ENCODE peak calls at places on chromosomes 11 and 22, in seven cellular contexts. K, T, H, M, W, N and D are unnamed samples.
A peak's percentile ranks its signal among the peaks of the same experiment; 100 is the strongest.

GRCh38 chr22:47623740-47624103 is 861.3 kb downstream of the TBC1D22A start:
- DNase-seq in K (no peak), T (peak; percentile 33), H (no peak), M (no peak), W (no peak), N (no peak), D (no peak)

GRCh38 chr22:28425211-28425610 is 254.4 kb downstream of the TTC28 start:
- DNase-seq in K (no peak), T (no peak), H (no peak), M (no peak), W (no peak), N (no peak), D (no peak)

GRCh38 chr22:44719586-44720368 is 17.8 kb downstream of the PRR5 start:
- DNase-seq in K (no peak), T (no peak), H (no peak), M (no peak), W (peak; percentile 78), N (no peak), D (no peak)

GRCh38 chr11:19977941-19978340 is 182.3 kb downstream of the DBX1 start:
- DNase-seq in K (no peak), T (no peak), H (no peak), M (no peak), W (no peak), N (no peak), D (no peak)

GRCh38 chr22:49417833-49418232 is 409.8 kb downstream of the BRD1 start:
- DNase-seq in K (no peak), T (no peak), H (no peak), M (no peak), W (no peak), N (no peak), D (no peak)

GRCh38 chr11:114340311-114341131 is 44.3 kb downstream of the NNMT start:
- DNase-seq in K (peak; percentile 51), T (peak; percentile 61), H (peak; percentile 30), M (peak; percentile 63), W (peak; percentile 39), N (no peak), D (peak; percentile 55)

GRCh38 chr11:79026803-79027445 is 413.9 kb downstream of the TENM4 start:
- DNase-seq in K (no peak), T (no peak), H (no peak), M (no peak), W (no peak), N (no peak), D (no peak)

GRCh38 chr11:60783141-60783484 is 2.0 kb upstream of the MS4A10 start:
- DNase-seq in K (no peak), T (no peak), H (no peak), M (no peak), W (no peak), N (no peak), D (no peak)

GRCh38 chr22:44920183-44920582 is 89.6 kb downstream of the PHF21B start:
- DNase-seq in K (no peak), T (no peak), H (no peak), M (no peak), W (no peak), N (no peak), D (no peak)

GRCh38 chr22:37186228-37186996 is 1.6 kb downstream of the C1QTNF6 start:
- DNase-seq in K (peak; percentile 97), T (peak; percentile 68), H (peak; percentile 64), M (peak; percentile 86), W (peak; percentile 85), N (peak; percentile 55), D (peak; percentile 38)

GRCh38 chr11:78063440-78064181 is at the start of gene THRSP:
- DNase-seq in K (no peak), T (no peak), H (no peak), M (no peak), W (no peak), N (no peak), D (no peak)

GRCh38 chr11:44623321-44623715 is 57.9 kb downstream of the CD82 start:
- DNase-seq in K (no peak), T (no peak), H (no peak), M (no peak), W (no peak), N (no peak), D (no peak)

GRCh38 chr11:122883682-122883981 is 1.1 kb downstream of the JHY start:
- DNase-seq in K (no peak), T (no peak), H (no peak), M (no peak), W (no peak), N (no peak), D (no peak)

GRCh38 chr11:122882189-122882808 is at the start of gene JHY:
- DNase-seq in K (no peak), T (no peak), H (no peak), M (no peak), W (no peak), N (no peak), D (no peak)

GRCh38 chr11:122877732-122878131 is 4.8 kb upstream of the JHY start:
- DNase-seq in K (no peak), T (no peak), H (no peak), M (no peak), W (no peak), N (no peak), D (no peak)

GRCh38 chr11:122882809-122883681 is 486 bp downstream of the JHY start:
- DNase-seq in K (peak; percentile 68), T (peak; percentile 78), H (peak; percentile 7), M (no peak), W (peak; percentile 86), N (no peak), D (no peak)

DNA sequence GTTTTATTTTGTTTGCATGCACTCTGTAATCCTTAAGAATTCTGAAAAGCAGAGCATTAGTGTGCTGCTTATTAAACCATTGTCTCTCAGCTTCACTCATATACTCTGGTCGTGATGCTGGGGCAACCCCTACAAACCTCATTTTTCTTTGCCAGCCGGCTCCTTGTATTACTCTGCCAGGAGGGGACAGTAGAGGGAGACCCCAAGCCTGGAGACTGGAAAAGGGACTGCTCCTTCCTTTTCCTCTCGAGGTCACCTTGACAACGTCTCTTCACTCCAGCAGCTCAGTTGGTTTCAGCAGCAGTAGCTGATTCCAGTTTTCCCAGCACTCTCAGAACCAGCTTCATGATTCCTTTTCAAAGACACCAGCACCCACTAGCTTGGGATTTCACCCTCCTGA is 2.8 kb upstream of the JHY start:
- DNase-seq in K (no peak), T (peak; percentile 50), H (no peak), M (no peak), W (peak; percentile 11), N (no peak), D (no peak)
- H3K9me3 ChIP-seq in K (no peaks in the 10 kb centered on the region), T (no peaks in the 10 kb centered on the region), H (no peaks in the 10 kb centered on the region), M (no peaks in the 10 kb centered on the region), W (no peaks in the 10 kb centered on the region), N (no peaks in the 10 kb centered on the region), D (no peaks in the 10 kb centered on the region)

DNA sequence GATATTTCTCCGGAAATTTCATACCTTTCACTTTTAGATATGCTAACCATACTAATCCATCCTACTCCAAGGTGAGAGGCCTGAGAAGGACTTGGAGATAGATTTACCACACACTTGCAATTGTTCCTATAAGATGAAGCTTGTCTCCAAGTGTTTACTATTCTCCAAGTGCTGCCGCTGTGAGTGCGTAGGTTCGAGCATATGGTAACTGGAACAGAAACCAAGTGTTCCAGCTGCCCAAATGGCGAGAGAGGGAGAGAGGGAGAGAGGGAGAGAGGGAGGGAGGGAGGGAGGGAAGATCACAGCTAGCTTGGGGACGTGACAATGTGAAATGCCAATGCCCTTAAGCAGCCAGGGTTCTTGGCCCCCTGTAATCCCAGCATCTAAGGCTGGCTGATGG is 21.5 kb downstream of the ASCC2 start:
- DNase-seq in K (no peak), T (no peak), H (no peak), M (no peak), W (no peak), N (no peak), D (no peak)
- TF ChIP-seq YY1 in K (no peak), T (no peak), H (no peak), M (no peak), W (no peak), N (no peak), D (no peak)

GRCh38 chr11:27465629-27466028 is 7.0 kb downstream of the LGR4 start:
- DNase-seq in K (no peak), T (no peak), H (no peak), M (no peak), W (no peak), N (no peak), D (no peak)
- H3K4me1 ChIP-seq in K (no peaks in the 10 kb centered on the region), T (peaks cover 13% of the 10 kb centered on the region), H (peaks cover 84% of the 10 kb centered on the region), M (peaks cover 18% of the 10 kb centered on the region), W (peaks cover 55% of the 10 kb centered on the region), N (no peaks in the 10 kb centered on the region), D (no peaks in the 10 kb centered on the region)

DNA sequence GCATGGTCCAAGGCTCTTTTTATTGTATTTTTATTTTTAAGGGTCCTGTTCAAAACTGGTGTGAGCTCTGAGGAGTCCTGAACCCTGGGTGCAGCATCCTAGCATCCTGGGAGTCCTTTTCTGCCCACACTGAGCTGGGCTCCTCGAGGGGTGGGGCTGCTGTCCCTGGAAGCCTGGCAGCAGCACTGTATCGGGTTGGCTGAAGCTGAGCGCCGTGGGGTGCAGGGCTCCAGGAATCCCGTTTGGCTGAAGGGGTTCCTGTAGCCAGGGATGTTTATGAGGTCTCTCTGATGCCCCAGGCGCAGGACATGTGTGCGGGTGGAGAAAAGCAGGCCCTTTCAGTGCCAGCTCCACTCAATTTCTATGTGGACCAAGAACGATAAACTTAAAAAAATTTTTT is 95.4 kb downstream of the MPPED1 start:
- DNase-seq in K (no peak), T (no peak), H (no peak), M (no peak), W (no peak), N (no peak), D (no peak)
- H3K9me3 ChIP-seq in K (no peaks in the 10 kb centered on the region), T (no peaks in the 10 kb centered on the region), H (no peaks in the 10 kb centered on the region), M (no peaks in the 10 kb centered on the region), W (no peaks in the 10 kb centered on the region), N (no peaks in the 10 kb centered on the region), D (no peaks in the 10 kb centered on the region)

GRCh38 chr11:69947059-69947771 is 128.0 kb upstream of the FGF3 start:
- DNase-seq in K (peak; percentile 10), T (no peak), H (no peak), M (no peak), W (no peak), N (no peak), D (no peak)
- TF ChIP-seq YY1 in K (no peak), T (no peak), H (no peak), M (no peak), W (no peak), N (no peak), D (no peak)

GRCh38 chr22:32534252-32535215 is 59.9 kb downstream of the FBXO7 start:
- DNase-seq in K (no peak), T (no peak), H (peak; percentile 87), M (no peak), W (no peak), N (no peak), D (no peak)
- H3K4me1 ChIP-seq in K (no peaks in the 10 kb centered on the region), T (no peaks in the 10 kb centered on the region), H (peaks cover 91% of the 10 kb centered on the region), M (peaks cover 22% of the 10 kb centered on the region), W (peaks cover 10% of the 10 kb centered on the region), N (no peaks in the 10 kb centered on the region), D (peaks cover 2% of the 10 kb centered on the region)

GRCh38 chr11:69476715-69477025 is 4.8 kb upstream of the LINC01488 start:
- DNase-seq in K (no peak), T (no peak), H (no peak), M (no peak), W (no peak), N (no peak), D (no peak)
- H3K9me3 ChIP-seq in K (no peaks in the 10 kb centered on the region), T (peaks cover 4% of the 10 kb centered on the region), H (peaks cover 12% of the 10 kb centered on the region), M (no peaks in the 10 kb centered on the region), W (no peaks in the 10 kb centered on the region), N (peaks cover 2% of the 10 kb centered on the region), D (peaks cover 16% of the 10 kb centered on the region)

GRCh38 chr11:130042093-130042591 is 27.6 kb upstream of the APLP2 start:
- DNase-seq in K (no peak), T (no peak), H (peak; percentile 85), M (peak; percentile 60), W (no peak), N (no peak), D (no peak)
- TF ChIP-seq YY1 in K (no peak), T (no peak), H (no peak), M (no peak), W (no peak), N (no peak), D (no peak)

GRCh38 chr11:75482931-75483469 is 42.7 kb downstream of the GDPD5 start:
- DNase-seq in K (no peak), T (no peak), H (peak; percentile 80), M (no peak), W (no peak), N (no peak), D (no peak)
- H3K4me1 ChIP-seq in K (no peaks in the 10 kb centered on the region), T (no peaks in the 10 kb centered on the region), H (peaks cover 37% of the 10 kb centered on the region), M (peaks cover 39% of the 10 kb centered on the region), W (no peaks in the 10 kb centered on the region), N (peaks cover 10% of the 10 kb centered on the region), D (peaks cover 5% of the 10 kb centered on the region)